ENCODE peak calls at places on chromosomes 5 and 9, in seven cellular contexts. C is stimulated activated CD4-positive, alpha-beta T cell treated with anti-CD3 and anti-CD28 coated beads, Interleukin-2, amount 100 ng/mL, for 48 hours; G is ascending aorta; B is lower lobe of right lung; I is amygdala; T is CD4-positive, alpha-beta T cell; K is stimulated activated naive CD8-positive, alpha-beta T cell treated with anti-CD3 and anti-CD28 coated beads, Interleukin-15, Interleukin-2, amounts not matched to agents 100 U/mL and 50 U/mL, for 24 hours. N is an unnamed sample.

GRCh38 chr9:92001244-92001643 is 51.2 kb upstream of the ROR2 start:
- DNase-seq in K (no peak), C (no peak), I (no peak), G (no peak), T (no peak), B (no peak), N (no peak)

GRCh38 chr5:133668458-133668857 is 56.1 kb upstream of the FSTL4 start:
- DNase-seq in G (no peak), I (no peak), K (no peak), B (no peak), C (no peak), T (no peak), N (no peak)

GRCh38 chr9:124835026-124835501 is 18.2 kb upstream of the WDR38 start:
- DNase-seq in I (no peak), T (no peak), B (no peak), K (no peak), C (no peak), G (no peak), N (no peak)

GRCh38 chr9:105842023-105842644 is 147.8 kb downstream of the TMEM38B start:
- DNase-seq in B (no peak), G (no peak), I (no peak), K (peak; percentile 32), C (peak; percentile 29), T (no peak), N (no peak)

GRCh38 chr5:51389582-51390463 is 6.6 kb downstream of the ISL1 start:
- DNase-seq in G (no peak), B (no peak), T (no peak), I (no peak), K (no peak), C (no peak), N (no peak)

GRCh38 chr9:19154135-19154612 is 26.9 kb upstream of the PLIN2 start:
- DNase-seq in B (no peak), T (no peak), C (no peak), K (no peak), G (peak; percentile 69), I (no peak), N (no peak)

GRCh38 chr5:95928724-95929253 is 32.9 kb downstream of the ELL2 start:
- DNase-seq in T (no peak), G (no peak), I (no peak), K (no peak), C (no peak), B (no peak), N (no peak)

GRCh38 chr5:80411589-80412219 is 3.8 kb downstream of the ZFYVE16 start:
- DNase-seq in C (no peak), K (no peak), G (no peak), T (no peak), B (no peak), I (no peak), N (no peak)

GRCh38 chr5:59536875-59537274 is 356.7 kb downstream of the PDE4D start:
- DNase-seq in G (no peak), K (no peak), B (no peak), I (no peak), T (no peak), C (no peak), N (no peak)

N was measured in NCI-H1930.